ENCODE peak calls at places on chromosomes 11 and 22, in ten cellular contexts. N is colonic mucosa, I is HCT116, O is fibroblast of lung, Z is suprapubic skin, T is HL-60, F is kidney, V is Peyer's patch, H is HFFc6, W is esophagus squamous epithelium. J is an unnamed sample.

GRCh38 chr22:41478891-41479521 is 10.1 kb downstream of the ACO2 start:
- DNase-seq in N (no peak), I (no peak), O (peak; percentile 6), Z (no peak), T (peak; percentile 29), F (no peak), V (no peak), H (no peak), W (no peak), J (no peak)

GRCh38 chr11:20159680-20160381 is 444 bp downstream of the DBX1 start:
- DNase-seq in N (no peak), I (no peak), O (no peak), Z (no peak), T (no peak), F (no peak), V (no peak), H (no peak), W (no peak), J (no peak)

GRCh38 chr22:46352691-46353386 is 17.3 kb downstream of the TRMU start:
- DNase-seq in N (no peak), I (no peak), O (peak; percentile 58), Z (no peak), T (no peak), F (peak; percentile 89), V (no peak), H (no peak), W (no peak), J (peak; percentile 75)

GRCh38 chr22:47617186-47617585 is 854.7 kb downstream of the TBC1D22A start:
- DNase-seq in N (no peak), I (no peak), O (no peak), Z (no peak), T (no peak), F (no peak), V (no peak), H (no peak), W (no peak), J (no peak)

GRCh38 chr11:126051117-126051516 is 11.5 kb downstream of the CDON start:
- DNase-seq in N (no peak), I (no peak), O (no peak), Z (no peak), T (no peak), F (no peak), V (no peak), H (no peak), W (no peak), J (no peak)

GRCh38 chr22:35563211-35563610 is 22.6 kb downstream of the RASD2 start:
- DNase-seq in N (no peak), I (no peak), O (no peak), Z (no peak), T (no peak), F (no peak), V (no peak), H (no peak), W (no peak), J (no peak)

GRCh38 chr11:3165152-3165705 is at the start of gene OSBPL5:
- DNase-seq in N (peak; percentile 83), I (no peak), O (peak; percentile 73), Z (peak; percentile 87), T (no peak), F (peak; percentile 93), V (peak; percentile 77), H (peak; percentile 40), W (no peak), J (peak; percentile 61)

GRCh38 chr11:131977231-131977630 is 606.8 kb downstream of the NTM start:
- DNase-seq in N (no peak), I (no peak), O (peak; percentile 89), Z (no peak), T (no peak), F (no peak), V (no peak), H (peak; percentile 90), W (no peak), J (no peak)

GRCh38 chr11:14417975-14418374 is 59.0 kb upstream of the RRAS2 start:
- DNase-seq in N (no peak), I (no peak), O (peak; percentile 27), Z (no peak), T (no peak), F (no peak), V (no peak), H (peak; percentile 42), W (no peak), J (no peak)

GRCh38 chr22:45308624-45309421 is 911 bp upstream of the FAM118A start:
- DNase-seq in N (no peak), I (peak; percentile 23), O (no peak), Z (no peak), T (peak; percentile 49), F (peak; percentile 77), V (peak; percentile 62), H (no peak), W (no peak), J (no peak)

GRCh38 chr11:108144615-108145014 is 23.2 kb downstream of the ACAT1 start:
- DNase-seq in N (no peak), I (no peak), O (no peak), Z (no peak), T (no peak), F (no peak), V (no peak), H (no peak), W (no peak), J (no peak)

GRCh38 chr11:95884364-95884763 is 39.5 kb downstream of the MTMR2 start:
- DNase-seq in N (no peak), I (no peak), O (peak; percentile 87), Z (no peak), T (no peak), F (no peak), V (no peak), H (peak; percentile 10), W (no peak), J (no peak)

DNA sequence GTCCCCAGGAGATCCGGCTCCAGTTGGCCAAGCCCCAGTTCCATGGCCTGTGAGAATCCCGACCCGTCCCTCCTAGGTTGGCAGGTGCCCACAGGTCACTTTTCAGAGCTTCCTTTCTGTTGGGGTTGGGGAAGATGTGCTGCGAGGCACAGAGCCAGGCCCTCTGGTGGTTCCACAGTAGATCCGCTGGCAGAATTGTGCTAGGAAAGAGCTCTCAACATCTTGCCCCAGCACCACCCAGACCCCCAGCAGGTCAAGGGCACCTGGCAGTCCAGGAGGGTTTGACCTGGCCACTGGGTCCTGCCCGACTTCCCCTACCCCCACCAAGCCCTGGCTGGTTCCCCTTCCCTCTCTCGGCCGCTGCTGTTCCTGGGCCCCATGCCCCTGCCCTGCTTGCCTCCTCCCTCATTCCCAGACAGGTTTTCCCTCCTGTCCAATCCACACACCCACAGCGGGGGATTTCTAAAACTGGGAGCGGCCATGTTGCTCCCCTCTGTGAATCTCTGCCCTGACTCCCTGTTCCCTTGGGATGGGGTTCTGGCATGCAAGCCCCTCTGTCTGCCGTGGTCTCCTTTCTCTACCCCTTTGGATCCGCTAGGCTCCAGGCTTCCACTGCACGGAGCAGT is 26.2 kb upstream of the GCAT start:
- DNase-seq in N (no peak), I (no peak), O (no peak), Z (no peak), T (no peak), F (peak; percentile 72), V (no peak), H (no peak), W (no peak), J (no peak)
- TF ChIP-seq CTCF in N (no peak), I (peak; percentile 57), O (peak; percentile 26), Z (no peak), T (no peak), F (no peak), V (no peak), H (peak; percentile 62), W (no peak), J (peak; percentile 12)

GRCh38 chr11:104254347-104254746 is 90.4 kb upstream of the PDGFD start:
- DNase-seq in N (peak; percentile 29), I (peak; percentile 46), O (peak; percentile 49), Z (no peak), T (no peak), F (no peak), V (peak; percentile 45), H (no peak), W (no peak), J (peak; percentile 40)
- TF ChIP-seq CTCF in N (peak; percentile 24), I (peak; percentile 93), O (no peak), Z (no peak), T (peak; percentile 51), F (peak; percentile 18), V (peak; percentile 39), H (peak; percentile 57), W (peak; percentile 29), J (peak; percentile 30)

GRCh38 chr11:70183483-70184176 is 19.5 kb upstream of the FADD start:
- DNase-seq in N (no peak), I (no peak), O (no peak), Z (no peak), T (no peak), F (no peak), V (no peak), H (no peak), W (no peak), J (no peak)
- TF ChIP-seq CTCF in N (no peak), I (no peak), O (no peak), Z (no peak), T (no peak), F (no peak), V (no peak), H (no peak), W (no peak), J (no peak)

GRCh38 chr22:17012267-17012666 is 4.2 kb upstream of the GAB4 start:
- DNase-seq in N (no peak), I (no peak), O (no peak), Z (no peak), T (no peak), F (no peak), V (no peak), H (no peak), W (no peak), J (no peak)

GRCh38 chr22:17007852-17008731 is at the start of gene GAB4:
- DNase-seq in N (no peak), I (no peak), O (no peak), Z (no peak), T (no peak), F (no peak), V (no peak), H (no peak), W (no peak), J (no peak)

GRCh38 chr22:17007257-17007656 is 765 bp downstream of the GAB4 start:
- DNase-seq in N (no peak), I (no peak), O (no peak), Z (no peak), T (no peak), F (no peak), V (no peak), H (no peak), W (no peak), J (no peak)

GRCh38 chr22:17013396-17014100 is 5.5 kb upstream of the GAB4 start:
- DNase-seq in N (no peak), I (no peak), O (no peak), Z (no peak), T (no peak), F (no peak), V (no peak), H (no peak), W (no peak), J (no peak)

DNA sequence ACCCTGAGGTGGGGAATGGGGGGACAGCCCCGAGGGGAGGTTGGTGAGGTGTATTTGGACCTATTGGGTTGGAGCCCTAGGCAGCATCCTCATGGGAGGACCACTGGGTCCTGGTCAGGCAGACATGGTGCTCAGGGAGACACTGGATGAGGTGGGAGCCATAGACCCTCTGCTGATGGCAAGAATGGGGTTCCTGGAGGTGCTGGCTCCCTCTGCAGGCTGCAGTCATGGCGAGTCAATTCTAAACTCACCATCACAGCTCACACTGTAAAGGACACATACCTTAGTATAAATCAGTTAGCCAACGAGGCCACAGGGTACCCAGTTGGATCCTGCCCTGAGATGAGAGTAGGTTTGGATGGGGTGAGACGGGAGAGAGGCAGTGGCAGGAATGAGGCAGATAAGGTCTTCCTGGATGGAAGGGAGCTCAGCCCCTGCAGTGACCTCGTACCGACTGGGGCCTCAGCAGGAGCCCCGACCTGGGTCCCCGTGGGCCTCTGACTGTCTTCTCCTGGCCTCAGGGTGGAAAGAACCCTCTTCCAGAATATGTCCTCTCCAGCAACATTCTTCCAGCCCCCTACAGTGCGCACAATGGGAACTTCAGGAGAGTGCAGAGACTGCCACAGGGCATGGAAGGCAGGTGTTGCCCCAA is 1.7 kb upstream of the GAB4 start:
- DNase-seq in N (no peak), I (no peak), O (no peak), Z (no peak), T (no peak), F (no peak), V (no peak), H (no peak), W (no peak), J (no peak)
- TF ChIP-seq CTCF in N (no peak), I (peak; percentile 28), O (no peak), Z (no peak), T (peak; percentile 3), F (no peak), V (no peak), H (no peak), W (no peak), J (no peak)

J was measured in Calu3.